ENCODE peak calls at places on chromosome 16, in four cellular contexts. Y, Q, W and K are unnamed samples.

GRCh38 chr16:27446721-27447120 is 44.7 kb downstream of the IL21R start:
- DNase-seq in Y (no peak), W (no peak), Q (no peak), K (no peak)

GRCh38 chr16:30356401-30357084 is 1.4 kb upstream of the CD2BP2 start:
- DNase-seq in Y (no peak), Q (no peak), W (no peak), K (peak; percentile 78)

GRCh38 chr16:66576306-66576705 is 3.0 kb upstream of the CMTM2 start:
- DNase-seq in Q (no peak), W (no peak), Y (no peak), K (no peak)

GRCh38 chr16:4615389-4616046 is 830 bp upstream of the UBALD1 start:
- DNase-seq in W (no peak), Q (no peak), Y (no peak), K (no peak)

GRCh38 chr16:4051591-4051990 is 64.7 kb downstream of the ADCY9 start:
- DNase-seq in Y (no peak), Q (no peak), W (no peak), K (no peak)

GRCh38 chr16:648071-648785 is 937 bp upstream of the WDR90 start:
- DNase-seq in Q (no peak), Y (peak; percentile 86), W (peak; percentile 38), K (peak; percentile 84)

GRCh38 chr16:4316732-4317461 is 1.0 kb downstream of the GLIS2 start:
- DNase-seq in W (no peak), Y (no peak), Q (peak; percentile 55), K (peak; percentile 58)

GRCh38 chr16:15418206-15418605 is 16.2 kb upstream of the BMERB1 start:
- DNase-seq in Y (no peak), W (no peak), Q (no peak), K (no peak)

GRCh38 chr16:2592786-2593185 is 55.0 kb downstream of the PDPK1 start:
- DNase-seq in Y (no peak), Q (no peak), W (no peak), K (no peak)

GRCh38 chr16:69561901-69562300 is 3.9 kb upstream of the NFAT5 start:
- DNase-seq in W (no peak), Q (no peak), Y (no peak), K (no peak)
- H3K27ac ChIP-seq in W (no peak overlapping the region), Q (no peak overlapping the region), Y (no peak overlapping the region), K (no peak overlapping the region)

DNA sequence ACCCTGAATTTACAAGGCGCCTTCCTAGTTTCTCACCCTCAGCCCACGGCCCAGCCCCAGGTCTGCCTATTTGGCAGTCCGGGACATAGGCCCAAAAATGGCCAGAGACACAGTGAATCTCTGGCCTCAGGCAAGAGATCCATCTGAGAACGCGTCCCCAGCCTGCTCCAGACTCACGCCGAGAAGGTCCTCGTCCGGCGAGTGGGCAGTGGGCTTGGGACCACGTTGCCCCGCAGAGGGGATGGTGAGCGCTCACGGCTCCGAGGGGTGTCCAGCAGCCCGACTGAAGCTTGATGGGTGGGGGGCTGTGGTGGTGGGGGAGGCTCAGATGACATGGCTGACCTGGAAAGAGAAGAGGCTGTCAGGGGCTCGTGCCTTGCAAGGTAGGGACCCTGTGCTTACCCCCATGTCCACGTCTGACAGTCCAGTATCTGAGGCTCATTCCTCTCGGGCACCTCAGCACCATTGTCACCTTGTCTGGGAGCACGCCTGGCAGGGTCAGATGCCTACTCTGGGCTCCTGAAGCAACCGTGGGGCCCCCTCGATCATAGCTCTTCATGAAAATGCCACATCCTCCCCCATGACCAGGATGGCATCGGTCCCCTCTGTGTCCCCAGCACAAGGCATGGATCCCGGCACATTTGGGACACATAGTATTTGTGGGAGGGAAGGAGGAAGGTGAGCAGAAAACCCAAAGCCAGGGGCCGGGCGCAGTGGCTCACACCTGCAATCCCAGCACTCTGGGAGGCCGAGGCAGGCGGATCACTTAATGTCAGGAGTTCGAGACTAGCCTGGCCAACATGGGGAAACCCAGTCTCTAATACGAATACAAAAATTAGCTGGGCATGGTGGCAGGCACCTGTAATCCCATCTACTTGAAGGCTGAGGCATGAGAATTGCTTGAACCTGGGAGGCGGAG is 9.6 kb downstream of the CARHSP1 start:
- DNase-seq in Y (no peak), W (no peak), Q (no peak), K (peak; percentile 46)
- H3K27ac ChIP-seq in Y (no peak overlapping the region), W (no peak overlapping the region), Q (peak overlapping the region; percentile 64), K (peak overlapping the region; percentile 89)

GRCh38 chr16:58027341-58028167 is 2.0 kb downstream of the MMP15 start:
- DNase-seq in Y (no peak), Q (no peak), W (no peak), K (peak; percentile 78)
- H3K27ac ChIP-seq in Y (no peak overlapping the region), Q (no peak overlapping the region), W (peak overlapping the region; percentile 2), K (peak overlapping the region; percentile 4)

GRCh38 chr16:78816499-78817441 is 717.3 kb downstream of the WWOX start:
- DNase-seq in Y (no peak), Q (peak; percentile 45), W (peak; percentile 22), K (peak; percentile 53)
- H3K27ac ChIP-seq in Y (no peak overlapping the region), Q (peak overlapping the region; percentile 68), W (peak overlapping the region; percentile 15), K (peak overlapping the region; percentile 48)

GRCh38 chr16:17366299-17366961 is 104.3 kb downstream of the XYLT1 start:
- DNase-seq in Q (no peak), Y (no peak), W (no peak), K (no peak)
- H3K27ac ChIP-seq in Q (no peak overlapping the region), Y (no peak overlapping the region), W (no peak overlapping the region), K (no peak overlapping the region)

GRCh38 chr16:73062640-73063283 is 14.8 kb upstream of the ZFHX3 start:
- DNase-seq in Y (no peak), W (no peak), Q (no peak), K (no peak)

GRCh38 chr16:73064996-73065349 is 17.0 kb upstream of the ZFHX3 start:
- DNase-seq in Y (no peak), W (no peak), Q (no peak), K (no peak)

GRCh38 chr16:73063284-73063733 is 15.4 kb upstream of the ZFHX3 start:
- DNase-seq in Y (no peak), Q (no peak), W (no peak), K (no peak)

GRCh38 chr16:73064227-73064995 is 16.5 kb upstream of the ZFHX3 start:
- DNase-seq in W (no peak), Q (no peak), Y (peak; percentile 40), K (no peak)

GRCh38 chr16:73063854-73064226 is 15.9 kb upstream of the ZFHX3 start:
- DNase-seq in Q (no peak), Y (peak; percentile 19), W (no peak), K (no peak)
- H3K27ac ChIP-seq in Q (peak overlapping the region; percentile 99), Y (no peak overlapping the region), W (no peak overlapping the region), K (no peak overlapping the region)

GRCh38 chr16:49201118-49201517 is 80.5 kb downstream of the CBLN1 start:
- DNase-seq in Q (no peak), W (no peak), Y (no peak), K (no peak)
- H3K27ac ChIP-seq in Q (no peak overlapping the region), W (no peak overlapping the region), Y (no peak overlapping the region), K (no peak overlapping the region)

DNA sequence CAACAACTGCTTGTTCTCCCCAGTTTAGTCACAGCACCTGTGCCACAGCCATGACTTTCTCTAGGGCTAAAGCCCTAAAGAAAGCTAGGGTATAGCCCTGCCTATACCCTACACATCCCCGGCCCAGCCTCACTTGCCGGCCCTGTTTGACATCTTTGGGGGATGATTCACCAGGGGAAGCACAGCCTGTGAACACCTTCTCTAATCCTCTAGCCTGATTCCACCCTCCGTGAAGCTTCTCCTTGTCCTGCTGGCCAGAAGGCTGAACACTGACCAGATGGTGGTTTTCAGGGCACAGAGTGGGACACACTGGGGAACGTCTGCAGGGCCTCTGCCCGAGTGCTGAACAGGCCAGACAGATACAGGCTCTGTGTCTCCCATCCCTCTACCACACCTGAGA is 6.0 kb downstream of the CLEC16A start:
- DNase-seq in W (no peak), Y (no peak), Q (no peak), K (no peak)
- H3K27ac ChIP-seq in W (no peak overlapping the region), Y (no peak overlapping the region), Q (no peak overlapping the region), K (no peak overlapping the region)